ENCODE peak calls at places on chromosomes 6 and 20, in seven cellular contexts. One of them, this sample, is unnamed.

GRCh38 chr6:89525786-89526562 is 93.0 kb downstream of the ANKRD6 start:
- DNase-seq in spleen: no peak
- DNase-seq in stomach: no peak
- DNase-seq in Panc1: no peak
- DNase-seq in breast epithelium: no peak
- DNase-seq in sigmoid colon: no peak
- DNase-seq in prostate gland: no peak
- DNase-seq in this sample: no peak

GRCh38 chr20:31677553-31678260 is 40.0 kb downstream of the COX4I2 start:
- DNase-seq in spleen: no peak
- DNase-seq in stomach: no peak
- DNase-seq in Panc1: no peak
- DNase-seq in breast epithelium: no peak
- DNase-seq in sigmoid colon: no peak
- DNase-seq in prostate gland: no peak
- DNase-seq in this sample: no peak

GRCh38 chr6:111871207-111871606 is 2.0 kb downstream of the FYN start:
- DNase-seq in spleen: no peak
- DNase-seq in stomach: no peak
- DNase-seq in Panc1: no peak
- DNase-seq in breast epithelium: no peak
- DNase-seq in sigmoid colon: no peak
- DNase-seq in prostate gland: no peak
- DNase-seq in this sample: no peak

GRCh38 chr6:3455121-3455489 is 1.7 kb downstream of the SLC22A23 start:
- DNase-seq in spleen: no peak
- DNase-seq in stomach: peak; percentile 50
- DNase-seq in Panc1: no peak
- DNase-seq in breast epithelium: no peak
- DNase-seq in sigmoid colon: no peak
- DNase-seq in prostate gland: peak; percentile 33
- DNase-seq in this sample: no peak

GRCh38 chr6:12243169-12243568 is 47.0 kb upstream of the EDN1 start:
- DNase-seq in spleen: no peak
- DNase-seq in stomach: no peak
- DNase-seq in Panc1: no peak
- DNase-seq in breast epithelium: no peak
- DNase-seq in sigmoid colon: no peak
- DNase-seq in prostate gland: no peak
- DNase-seq in this sample: no peak

GRCh38 chr6:48826884-48827701 is 636.0 kb downstream of the MMUT start:
- DNase-seq in spleen: no peak
- DNase-seq in stomach: peak; percentile 34
- DNase-seq in Panc1: peak; percentile 92
- DNase-seq in breast epithelium: no peak
- DNase-seq in sigmoid colon: no peak
- DNase-seq in prostate gland: no peak
- DNase-seq in this sample: no peak

GRCh38 chr20:47950557-47951283 is 165.4 kb upstream of the SULF2 start:
- DNase-seq in spleen: no peak
- DNase-seq in stomach: no peak
- DNase-seq in Panc1: no peak
- DNase-seq in breast epithelium: no peak
- DNase-seq in sigmoid colon: no peak
- DNase-seq in prostate gland: no peak
- DNase-seq in this sample: no peak

GRCh38 chr6:148836751-148837150 is 89.9 kb downstream of the UST start:
- DNase-seq in spleen: no peak
- DNase-seq in stomach: no peak
- DNase-seq in Panc1: no peak
- DNase-seq in breast epithelium: no peak
- DNase-seq in sigmoid colon: no peak
- DNase-seq in prostate gland: no peak
- DNase-seq in this sample: no peak

GRCh38 chr20:34532751-34533150 is 16.5 kb downstream of the DYNLRB1 start:
- DNase-seq in spleen: peak; percentile 37
- DNase-seq in stomach: no peak
- DNase-seq in Panc1: no peak
- DNase-seq in breast epithelium: no peak
- DNase-seq in sigmoid colon: peak; percentile 37
- DNase-seq in prostate gland: no peak
- DNase-seq in this sample: no peak

GRCh38 chr6:99588618-99589289 is 17.9 kb upstream of the PRDM13 start:
- DNase-seq in spleen: peak; percentile 89
- DNase-seq in stomach: peak; percentile 81
- DNase-seq in Panc1: peak; percentile 15
- DNase-seq in breast epithelium: peak; percentile 75
- DNase-seq in sigmoid colon: peak; percentile 78
- DNase-seq in prostate gland: peak; percentile 72
- DNase-seq in this sample: peak; percentile 92

DNA sequence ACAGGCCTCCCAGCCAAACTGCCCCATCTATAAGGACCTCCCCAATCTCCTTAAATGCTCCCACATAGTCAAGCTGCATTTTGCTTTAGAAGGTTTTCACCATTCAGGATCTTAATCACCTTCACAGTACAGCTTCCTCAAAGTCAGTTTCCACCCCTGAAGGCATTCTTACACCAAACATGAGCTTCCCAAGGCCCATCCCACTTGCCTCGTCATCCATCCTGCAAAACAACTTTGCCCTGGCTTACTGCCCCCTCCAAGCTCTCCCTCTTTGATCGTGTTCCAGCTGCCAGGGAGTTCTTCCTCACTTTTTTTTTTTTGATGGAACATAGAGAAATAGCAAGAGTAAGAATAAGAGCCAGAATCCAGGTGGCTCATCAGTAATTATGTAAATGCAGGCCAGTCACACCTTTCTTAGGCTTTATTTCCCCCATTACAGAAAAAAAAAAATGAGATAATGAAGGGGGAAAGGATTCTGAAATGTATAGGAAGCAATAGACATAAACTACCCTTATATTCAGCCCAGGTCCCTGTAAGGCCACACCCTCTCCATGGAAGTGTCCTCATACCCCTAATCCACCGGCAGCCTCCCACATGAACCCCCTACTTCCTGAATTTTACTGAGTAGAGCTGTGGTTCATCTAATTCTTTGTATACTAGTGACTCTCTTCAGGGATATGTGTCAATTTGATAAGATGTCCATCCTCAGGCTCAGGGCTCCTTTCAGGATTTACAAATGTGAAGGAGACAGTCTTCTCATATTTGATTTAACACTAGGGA is 12.7 kb downstream of the TRIM27 start:
- DNase-seq in spleen: no peak
- DNase-seq in stomach: no peak
- DNase-seq in Panc1: no peak
- DNase-seq in breast epithelium: peak; percentile 61
- DNase-seq in sigmoid colon: no peak
- DNase-seq in prostate gland: peak; percentile 22
- DNase-seq in this sample: no peak
- TF ChIP-seq POLR2AphosphoS5 in spleen: no peak
- TF ChIP-seq POLR2AphosphoS5 in stomach: no peak
- TF ChIP-seq POLR2AphosphoS5 in Panc1: no peak
- TF ChIP-seq POLR2AphosphoS5 in breast epithelium: no peak
- TF ChIP-seq POLR2AphosphoS5 in sigmoid colon: no peak
- TF ChIP-seq POLR2AphosphoS5 in prostate gland: no peak
- TF ChIP-seq POLR2AphosphoS5 in this sample: no peak

DNA sequence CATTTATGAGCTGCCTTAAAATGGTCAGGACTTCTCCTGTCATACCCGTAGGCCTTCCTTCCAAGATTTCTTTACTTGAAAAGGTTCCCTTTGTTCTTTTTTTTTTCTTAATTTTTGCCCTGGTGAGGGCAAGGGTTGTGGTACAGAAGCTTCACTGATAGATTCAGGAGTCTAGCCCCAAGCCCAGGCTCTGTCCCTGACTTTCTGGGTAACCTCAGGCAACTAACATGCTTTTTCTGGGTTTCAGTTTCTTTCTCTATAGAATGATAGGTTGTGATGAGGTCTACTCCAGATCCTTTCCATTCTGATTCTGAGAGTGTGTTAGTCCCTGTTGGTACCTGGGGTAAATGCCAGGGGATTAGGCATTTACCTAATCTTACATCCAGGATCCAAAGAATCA is 21.2 kb downstream of the SNPH start:
- DNase-seq in spleen: no peak
- DNase-seq in stomach: no peak
- DNase-seq in Panc1: no peak
- DNase-seq in breast epithelium: no peak
- DNase-seq in sigmoid colon: no peak
- DNase-seq in prostate gland: no peak
- DNase-seq in this sample: no peak
- H3K27ac ChIP-seq in spleen: no peak overlapping the region
- H3K27ac ChIP-seq in stomach: no peak overlapping the region
- H3K27ac ChIP-seq in Panc1: no peak overlapping the region
- H3K27ac ChIP-seq in breast epithelium: no peak overlapping the region
- H3K27ac ChIP-seq in sigmoid colon: no peak overlapping the region
- H3K27ac ChIP-seq in prostate gland: no peak overlapping the region
- H3K27ac ChIP-seq in this sample: no peak overlapping the region

GRCh38 chr20:17797163-17797562 is 97.4 kb downstream of the BANF2 start:
- DNase-seq in spleen: no peak
- DNase-seq in stomach: no peak
- DNase-seq in Panc1: no peak
- DNase-seq in breast epithelium: no peak
- DNase-seq in sigmoid colon: no peak
- DNase-seq in prostate gland: no peak
- DNase-seq in this sample: no peak

GRCh38 chr20:17795003-17795402 is 95.2 kb downstream of the BANF2 start:
- DNase-seq in spleen: no peak
- DNase-seq in stomach: no peak
- DNase-seq in Panc1: no peak
- DNase-seq in breast epithelium: no peak
- DNase-seq in sigmoid colon: no peak
- DNase-seq in prostate gland: no peak
- DNase-seq in this sample: no peak

GRCh38 chr20:17797579-17797978 is 97.8 kb downstream of the BANF2 start:
- DNase-seq in spleen: no peak
- DNase-seq in stomach: no peak
- DNase-seq in Panc1: no peak
- DNase-seq in breast epithelium: no peak
- DNase-seq in sigmoid colon: no peak
- DNase-seq in prostate gland: no peak
- DNase-seq in this sample: no peak

GRCh38 chr20:17795449-17796095 is 95.8 kb downstream of the BANF2 start:
- DNase-seq in spleen: no peak
- DNase-seq in stomach: no peak
- DNase-seq in Panc1: no peak
- DNase-seq in breast epithelium: no peak
- DNase-seq in sigmoid colon: no peak
- DNase-seq in prostate gland: no peak
- DNase-seq in this sample: no peak

DNA sequence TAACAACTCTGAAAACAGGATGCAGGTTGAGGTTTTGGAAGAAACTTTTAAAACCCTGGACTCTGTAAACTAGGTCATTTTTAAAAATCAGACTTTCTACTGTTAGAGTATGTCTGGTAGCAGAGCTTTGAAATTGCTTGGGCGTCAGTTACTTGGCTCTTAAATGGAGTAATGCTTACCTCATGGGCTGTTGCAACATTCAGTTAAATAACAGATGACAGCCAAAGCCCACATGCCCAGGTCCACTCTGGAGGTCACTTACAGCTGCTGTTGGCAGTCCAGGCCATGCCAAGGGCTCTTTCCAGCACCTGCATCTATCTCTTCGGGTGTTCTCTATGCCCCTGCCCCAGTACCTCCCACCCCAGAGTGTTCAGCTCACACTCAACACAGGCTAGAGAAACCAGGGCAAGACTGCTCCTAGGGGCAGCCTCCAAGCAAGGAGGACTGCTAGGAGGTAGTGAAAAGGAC is 96.4 kb downstream of the BANF2 start:
- DNase-seq in spleen: no peak
- DNase-seq in stomach: peak; percentile 35
- DNase-seq in Panc1: no peak
- DNase-seq in breast epithelium: no peak
- DNase-seq in sigmoid colon: peak; percentile 83
- DNase-seq in prostate gland: no peak
- DNase-seq in this sample: no peak
- TF ChIP-seq POLR2AphosphoS5 in spleen: no peak
- TF ChIP-seq POLR2AphosphoS5 in stomach: peak; percentile 44
- TF ChIP-seq POLR2AphosphoS5 in Panc1: no peak
- TF ChIP-seq POLR2AphosphoS5 in breast epithelium: peak; percentile 45
- TF ChIP-seq POLR2AphosphoS5 in sigmoid colon: no peak
- TF ChIP-seq POLR2AphosphoS5 in prostate gland: no peak
- TF ChIP-seq POLR2AphosphoS5 in this sample: peak; percentile 41

GRCh38 chr20:63234693-63235398 is 859 bp upstream of the BIRC7 start:
- DNase-seq in spleen: no peak
- DNase-seq in stomach: peak; percentile 52
- DNase-seq in Panc1: no peak
- DNase-seq in breast epithelium: no peak
- DNase-seq in sigmoid colon: no peak
- DNase-seq in prostate gland: no peak
- DNase-seq in this sample: no peak
- H3K27ac ChIP-seq in spleen: no peak overlapping the region
- H3K27ac ChIP-seq in stomach: no peak overlapping the region
- H3K27ac ChIP-seq in Panc1: peak overlapping the region; percentile 75
- H3K27ac ChIP-seq in breast epithelium: no peak overlapping the region
- H3K27ac ChIP-seq in sigmoid colon: no peak overlapping the region
- H3K27ac ChIP-seq in prostate gland: no peak overlapping the region
- H3K27ac ChIP-seq in this sample: no peak overlapping the region

DNA sequence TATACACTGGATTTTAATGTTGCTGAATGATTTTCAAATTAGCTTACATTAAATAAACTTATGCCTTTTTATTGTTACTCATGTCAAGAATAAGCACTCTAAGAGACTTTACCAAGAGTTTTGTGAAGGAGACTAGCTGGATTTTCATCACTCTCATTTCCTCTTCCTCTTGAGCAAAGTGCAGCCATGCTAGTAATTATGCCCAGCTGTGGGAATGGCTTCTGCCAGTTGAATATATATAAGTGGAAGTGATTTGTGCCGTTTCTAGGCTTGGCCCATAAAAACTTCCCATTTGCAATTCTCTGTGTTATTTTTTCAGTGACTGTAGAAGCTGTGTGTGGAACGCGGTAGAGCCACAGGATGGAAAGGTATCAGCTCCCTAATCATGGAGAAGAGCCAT is 255.8 kb downstream of the HDGFL1 start:
- DNase-seq in spleen: no peak
- DNase-seq in stomach: no peak
- DNase-seq in Panc1: no peak
- DNase-seq in breast epithelium: no peak
- DNase-seq in sigmoid colon: no peak
- DNase-seq in prostate gland: no peak
- DNase-seq in this sample: no peak
- TF ChIP-seq POLR2AphosphoS5 in spleen: no peak
- TF ChIP-seq POLR2AphosphoS5 in stomach: no peak
- TF ChIP-seq POLR2AphosphoS5 in Panc1: no peak
- TF ChIP-seq POLR2AphosphoS5 in breast epithelium: no peak
- TF ChIP-seq POLR2AphosphoS5 in sigmoid colon: no peak
- TF ChIP-seq POLR2AphosphoS5 in prostate gland: no peak
- TF ChIP-seq POLR2AphosphoS5 in this sample: no peak

This sample was measured in esophagus muscularis mucosa.